ENCODE peak calls at places on chromosomes 13 and 19, in ten cellular contexts. L is suprapubic skin; D is heart right ventricle; Y is body of pancreas; R is PC-9; I is cardiac muscle cell; O is endodermal cell; F is heart left ventricle; H is CD8-positive, alpha-beta memory T cell; X is CD4-positive, CD25-positive, alpha-beta regulatory T cell. N is an unnamed sample. For H3K4me1 and H3K36me3, the result is how much of the 10 kb centered on the place peaks cover.

GRCh38 chr13:94483970-94484369 is 4.5 kb upstream of the DCT start:
- DNase-seq in F (no peak), X (no peak), D (no peak), R (no peak), Y (no peak), O (no peak), I (no peak), L (no peak), H (no peak), N (peak)

GRCh38 chr19:41457241-41457640 is 14.3 kb downstream of the ERICH4 start:
- DNase-seq in X (no peak), L (no peak), H (no peak), Y (no peak), I (no peak), F (no peak), O (no peak), D (no peak), R (no peak), N (no peak)

GRCh38 chr19:49475191-49475932 is 1.3 kb downstream of the FLT3LG start:
- DNase-seq in X (no peak), L (no peak), I (no peak), H (no peak), O (no peak), Y (no peak), R (no peak), F (no peak), D (no peak), N (no peak)

GRCh38 chr13:41017153-41017552 is 2.0 kb downstream of the ELF1 start:
- DNase-seq in O (no peak), H (peak), D (no peak), L (no peak), F (no peak), Y (peak), X (peak), I (no peak), R (no peak), N (no peak)

GRCh38 chr13:66926200-66926850 is 303.8 kb downstream of the PCDH9 start:
- DNase-seq in X (no peak), L (no peak), D (no peak), R (no peak), F (no peak), H (no peak), I (no peak), O (no peak), Y (no peak), N (no peak)

GRCh38 chr13:113093580-113094409 is 11.8 kb upstream of the F7 start:
- DNase-seq in X (no peak), Y (no peak), H (peak), R (no peak), D (no peak), F (no peak), L (no peak), I (no peak), O (no peak), N (peak)

GRCh38 chr13:99656092-99656745 is 154.9 kb downstream of the TM9SF2 start:
- DNase-seq in F (peak), H (peak), Y (peak), I (peak), O (peak), X (peak), D (peak), R (peak), L (peak), N (peak)

GRCh38 chr19:51664997-51665396 is 18.4 kb upstream of the SIGLEC14 start:
- DNase-seq in D (no peak), Y (no peak), I (peak), R (no peak), X (no peak), L (no peak), H (no peak), O (no peak), F (no peak), N (no peak)

GRCh38 chr13:54593504-54593903 is 1564.9 kb downstream of the OLFM4 start:
- DNase-seq in Y (no peak), I (no peak), O (no peak), L (no peak), H (no peak), D (no peak), X (no peak), F (no peak), R (no peak), N (no peak)

GRCh38 chr13:113445791-113446487 is 7.3 kb downstream of the ADPRHL1 start:
- DNase-seq in R (no peak), Y (no peak), I (no peak), H (no peak), O (peak), D (no peak), L (no peak), F (no peak), X (no peak), N (no peak)

GRCh38 chr13:29454931-29455481 is 140.5 kb downstream of the SLC7A1 start:
- DNase-seq in D (no peak), H (no peak), X (no peak), Y (no peak), L (no peak), I (peak), O (peak), F (no peak), R (peak), N (no peak)

GRCh38 chr19:10270616-10271394 is at the start of gene ICAM1:
- DNase-seq in D (peak), I (peak), X (peak), L (peak), H (peak), F (peak), R (peak), O (peak), Y (peak), N (peak)

GRCh38 chr13:20263393-20264044 is 31.4 kb upstream of the GJB6 start:
- DNase-seq in X (no peak), R (no peak), F (no peak), I (no peak), D (no peak), L (no peak), Y (no peak), H (no peak), O (no peak), N (no peak)

GRCh38 chr13:111853766-111854165 is 213.2 kb upstream of the SOX1 start:
- DNase-seq in F (no peak), D (no peak), X (no peak), Y (no peak), I (no peak), R (no peak), O (peak), H (no peak), L (no peak), N (no peak)

GRCh38 chr19:1675633-1676350 is 23.4 kb upstream of the TCF3 start:
- DNase-seq in H (no peak), X (no peak), D (no peak), O (peak), R (no peak), I (no peak), Y (peak), L (no peak), F (no peak), N (no peak)

GRCh38 chr19:7926021-7926726 is at the start of gene CTXN1:
- DNase-seq in X (peak), D (peak), I (peak), O (peak), H (peak), F (peak), Y (peak), L (peak), R (no peak), N (peak)

GRCh38 chr13:31790992-31791391 is 51.7 kb downstream of the RXFP2 start:
- DNase-seq in L (no peak), R (no peak), Y (no peak), D (no peak), X (no peak), H (no peak), O (no peak), F (no peak), I (no peak), N (no peak)

GRCh38 chr19:3639479-3639878 is 12.9 kb upstream of the CACTIN start:
- DNase-seq in R (no peak), F (no peak), I (no peak), H (no peak), D (no peak), X (no peak), O (no peak), L (no peak), Y (no peak), N (no peak)

GRCh38 chr19:17877696-17878095 is 6.0 kb downstream of the SLC5A5 start:
- DNase-seq in Y (no peak), H (no peak), R (no peak), L (no peak), D (no peak), F (no peak), X (no peak), O (no peak), I (no peak), N (no peak)

GRCh38 chr13:36192166-36192565 is 22.2 kb downstream of the SOHLH2 start:
- DNase-seq in Y (no peak), X (no peak), H (no peak), O (no peak), L (no peak), D (no peak), I (peak), R (no peak), F (no peak), N (no peak)

GRCh38 chr13:49652691-49653305 is 24.5 kb downstream of the ARL11 start:
- DNase-seq in D (no peak), X (no peak), O (peak), L (no peak), H (no peak), F (no peak), Y (peak), R (peak), I (peak), N (peak)

GRCh38 chr13:106491463-106491862 is 44.0 kb downstream of the EFNB2 start:
- DNase-seq in D (no peak), X (no peak), Y (no peak), O (no peak), L (no peak), I (no peak), F (no peak), H (no peak), R (no peak), N (no peak)

GRCh38 chr13:106490887-106491321 is 44.6 kb downstream of the EFNB2 start:
- DNase-seq in I (no peak), X (peak), D (no peak), F (no peak), H (no peak), O (no peak), Y (no peak), R (no peak), L (no peak), N (no peak)

GRCh38 chr13:106491928-106492327 is 43.5 kb downstream of the EFNB2 start:
- DNase-seq in X (no peak), H (no peak), L (no peak), Y (no peak), F (no peak), O (no peak), D (no peak), R (no peak), I (no peak), N (no peak)

GRCh38 chr13:106493569-106493968 is 41.9 kb downstream of the EFNB2 start:
- DNase-seq in H (no peak), R (no peak), I (no peak), F (no peak), O (no peak), L (no peak), Y (no peak), D (no peak), X (no peak), N (peak)

GRCh38 chr13:106492576-106493323 is 42.7 kb downstream of the EFNB2 start:
- DNase-seq in L (no peak), H (no peak), R (no peak), X (no peak), O (no peak), F (no peak), I (no peak), D (no peak), Y (no peak), N (no peak)
- H3K27ac ChIP-seq in L (no peak), H (no peak), R (no peak), X (no peak), O (no peak), F (no peak), I (no peak), D (no peak), Y (no peak), N (no peak)

DNA sequence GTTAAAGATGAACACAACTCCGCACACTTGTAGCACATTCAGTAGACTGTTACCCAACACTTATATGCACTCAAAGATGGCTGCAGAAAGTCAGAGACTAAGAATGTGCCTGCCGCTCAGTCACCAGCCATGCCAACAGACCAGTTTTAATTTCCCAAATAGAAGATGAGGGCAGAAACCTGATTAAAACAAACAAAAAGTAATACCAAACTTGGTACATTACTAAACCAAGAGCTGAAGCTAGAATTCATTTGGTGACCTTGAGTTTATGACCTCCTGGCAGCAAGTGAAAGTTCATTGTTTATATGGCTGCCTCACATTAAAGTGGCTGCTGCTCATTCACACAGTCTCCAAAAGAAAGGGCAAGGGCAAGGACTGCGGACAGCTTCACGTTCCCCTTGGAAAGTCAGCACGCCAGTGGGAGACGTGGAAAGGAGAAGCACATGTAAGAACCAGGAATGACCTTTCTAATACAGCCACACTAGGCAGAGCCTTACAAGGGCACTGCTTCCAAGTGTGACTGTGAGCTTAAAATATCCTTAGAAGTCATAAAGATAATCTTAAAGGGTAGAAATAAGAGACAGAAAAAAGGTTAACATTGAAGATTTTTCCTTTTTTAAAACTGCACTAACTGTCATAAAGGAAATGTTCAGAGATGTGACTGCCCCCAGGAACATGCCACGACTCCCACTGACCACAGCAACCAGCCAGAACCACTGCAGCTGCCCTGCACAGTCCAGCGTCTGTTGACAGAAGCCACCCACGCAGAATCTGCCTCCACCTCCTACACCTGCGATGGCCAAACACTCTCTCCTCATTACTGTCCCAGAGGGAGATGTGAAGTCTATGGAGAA is 73.5 kb downstream of the STK24 start:
- DNase-seq in R (no peak), I (no peak), H (no peak), L (peak), Y (peak), O (no peak), X (no peak), D (no peak), F (no peak), N (no peak)
- H3K4me1 ChIP-seq in R (under half), I (half or more), H (under half), L (half or more), Y (half or more), O (half or more), X (under half), D (half or more), F (half or more), N (under half)

GRCh38 chr19:11448923-11449554 is 13.6 kb downstream of the PRKCSH start:
- DNase-seq in H (no peak), F (no peak), L (no peak), D (no peak), I (no peak), Y (no peak), O (no peak), X (no peak), R (no peak), N (no peak)
- H3K36me3 ChIP-seq in H (under half), F (half or more), L (half or more), D (under half), I (under half), Y (under half), O (under half), X (under half), R (under half), N (under half)

GRCh38 chr19:38266070-38266469 is 1.7 kb downstream of the SPINT2 start:
- DNase-seq in D (no peak), Y (peak), F (no peak), X (no peak), R (peak), H (no peak), O (no peak), L (no peak), I (no peak), N (no peak)

GRCh38 chr19:38262585-38263268 is 1.6 kb upstream of the SPINT2 start:
- DNase-seq in F (no peak), L (no peak), X (no peak), H (no peak), I (no peak), R (peak), Y (no peak), D (no peak), O (no peak), N (no peak)

GRCh38 chr19:38265213-38265861 is 964 bp downstream of the SPINT2 start:
- DNase-seq in O (peak), F (no peak), X (no peak), Y (peak), I (no peak), H (no peak), D (no peak), L (no peak), R (peak), N (no peak)

GRCh38 chr19:38263696-38264485 is 482 bp upstream of the SPINT2 start:
- DNase-seq in F (peak), O (peak), R (peak), I (peak), L (no peak), H (peak), D (no peak), Y (peak), X (peak), N (no peak)

DNA sequence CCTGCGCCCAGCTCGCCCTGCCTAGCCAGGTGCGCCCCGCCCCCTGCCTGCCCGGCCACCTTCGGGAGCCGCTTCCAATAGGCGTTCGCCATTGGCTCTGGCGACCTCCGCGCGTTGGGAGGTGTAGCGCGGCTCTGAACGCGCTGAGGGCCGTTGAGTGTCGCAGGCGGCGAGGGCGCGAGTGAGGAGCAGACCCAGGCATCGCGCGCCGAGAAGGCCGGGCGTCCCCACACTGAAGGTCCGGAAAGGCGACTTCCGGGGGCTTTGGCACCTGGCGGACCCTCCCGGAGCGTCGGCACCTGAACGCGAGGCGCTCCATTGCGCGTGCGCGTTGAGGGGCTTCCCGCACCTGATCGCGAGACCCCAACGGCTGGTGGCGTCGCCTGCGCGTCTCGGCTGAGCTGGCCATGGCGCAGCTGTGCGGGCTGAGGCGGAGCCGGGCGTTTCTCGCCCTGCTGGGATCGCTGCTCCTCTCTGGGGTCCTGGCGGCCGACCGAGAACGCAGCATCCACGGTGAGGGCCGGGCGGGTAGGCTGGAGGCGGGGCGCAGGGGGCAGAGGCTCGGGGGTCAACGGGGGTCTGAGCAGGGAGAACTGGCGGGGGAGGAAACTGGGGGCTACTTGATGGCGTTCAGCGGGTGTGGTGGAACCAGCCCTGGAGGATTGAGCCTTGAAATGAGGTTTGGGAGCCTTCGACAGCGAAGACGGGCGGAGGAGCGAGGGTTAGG is at the start of gene SPINT2:
- DNase-seq in D (peak), Y (no peak), F (no peak), I (no peak), H (peak), L (peak), O (peak), X (no peak), R (no peak), N (peak)
- H3K27ac ChIP-seq in D (no peak), Y (peak), F (no peak), I (peak), H (no peak), L (peak), O (no peak), X (peak), R (peak), N (no peak)

GRCh38 chr19:16467581-16467980 is 4.2 kb downstream of the EPS15L1 start:
- DNase-seq in R (no peak), X (no peak), O (no peak), H (no peak), I (no peak), F (peak), L (no peak), Y (no peak), D (peak), N (peak)
- H3K4me1 ChIP-seq in R (under half), X (under half), O (under half), H (under half), I (under half), F (half or more), L (under half), Y (under half), D (half or more), N (half or more)

DNA sequence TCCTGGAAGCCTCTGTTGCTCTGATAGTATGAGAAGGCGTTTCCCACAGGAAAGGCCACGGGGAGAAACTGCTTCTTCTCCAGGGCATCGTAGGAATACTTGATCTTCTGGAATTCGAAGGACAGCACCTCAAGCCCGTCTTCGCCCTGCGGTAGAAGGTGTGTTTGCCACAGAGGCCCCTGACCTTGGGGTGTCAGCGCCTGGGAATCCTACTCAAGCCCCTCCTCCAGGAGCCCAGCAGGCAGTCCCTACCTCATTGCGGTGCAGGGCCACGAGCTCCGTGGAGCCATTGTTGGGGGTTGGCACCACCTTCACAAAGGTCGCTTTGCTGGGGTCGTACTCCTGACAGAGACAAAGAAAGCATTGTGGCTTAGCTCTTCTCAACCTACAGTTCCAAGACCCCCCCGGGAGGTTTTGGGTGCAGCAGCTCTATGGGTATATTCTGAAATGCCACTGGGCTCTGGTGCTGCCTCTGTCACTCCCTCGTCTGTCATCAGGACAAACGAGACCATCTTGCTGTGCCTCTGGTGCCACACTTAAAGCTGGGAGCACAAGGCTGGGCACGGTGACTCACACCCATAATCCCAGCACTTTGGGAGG is 3.7 kb downstream of the ATP13A1 start:
- DNase-seq in D (no peak), I (no peak), F (no peak), X (no peak), O (peak), Y (no peak), R (no peak), H (peak), L (no peak), N (no peak)
- H3K36me3 ChIP-seq in D (under half), I (under half), F (half or more), X (half or more), O (under half), Y (under half), R (under half), H (under half), L (half or more), N (half or more)

DNA sequence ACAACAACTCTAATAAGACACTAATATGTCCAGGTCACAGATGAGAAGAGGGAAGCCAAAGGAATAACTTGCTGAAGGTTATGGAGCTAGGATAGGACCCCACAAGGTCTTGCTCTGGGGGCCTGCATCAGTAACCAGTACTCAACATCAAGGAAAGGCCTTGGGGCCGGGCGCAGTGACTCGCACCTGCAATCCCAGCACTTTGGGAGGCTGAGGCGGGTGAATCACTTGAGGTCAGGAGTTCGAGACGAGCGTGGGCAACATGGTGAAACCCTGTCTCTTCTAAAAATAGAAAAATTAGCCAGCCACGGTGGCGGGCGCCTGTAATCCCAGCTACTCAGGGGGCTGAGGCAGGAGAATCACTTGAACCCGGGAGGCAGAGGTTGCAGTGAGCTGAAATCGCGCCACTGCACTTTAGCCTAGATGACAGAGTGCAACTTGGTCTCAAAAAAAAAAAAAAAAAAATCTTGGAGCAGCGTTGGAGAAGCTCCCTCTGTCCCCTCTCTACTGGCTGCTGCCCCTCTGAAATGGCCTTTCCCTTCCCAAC is 1.8 kb downstream of the LONP1 start:
- DNase-seq in D (no peak), X (no peak), F (no peak), Y (no peak), I (peak), R (no peak), H (no peak), L (no peak), O (no peak), N (no peak)
- H3K27ac ChIP-seq in D (no peak), X (peak), F (peak), Y (no peak), I (peak), R (peak), H (peak), L (no peak), O (no peak), N (peak)

GRCh38 chr19:56137405-56137804 is 3.7 kb upstream of the ZNF444 start:
- DNase-seq in O (no peak), H (no peak), F (no peak), L (no peak), R (no peak), D (no peak), I (no peak), X (no peak), Y (peak), N (no peak)
- H3K4me1 ChIP-seq in O (under half), H (under half), F (under half), L (under half), R (under half), D (under half), I (under half), X (under half), Y (half or more), N (under half)